ENCODE peak calls at places on chromosomes 13 and 19, in nine cellular contexts. B is GM23248, X is colonic mucosa, S is left ventricle myocardium inferior, C is AG04450, Y is left lung, D is right cardiac atrium, Q is adrenal gland, Z is BE2C. G is an unnamed sample. For H3K9me3, the result is how much of the 10 kb centered on the place peaks cover.

GRCh38 chr19:5470264-5470671 is 15.1 kb downstream of the ZNRF4 start:
- DNase-seq in B (no peak), X (no peak), S (no peak), C (no peak), Y (no peak), D (no peak), Q (no peak), Z (no peak), G (no peak)

GRCh38 chr19:7852851-7853759 is 21.1 kb downstream of the PRR36 start:
- DNase-seq in B (peak), X (peak), S (peak), C (no peak), Y (peak), D (peak), Q (peak), Z (peak), G (peak)

GRCh38 chr13:53921473-53921872 is 892.9 kb downstream of the OLFM4 start:
- DNase-seq in B (no peak), X (no peak), S (no peak), C (no peak), Y (no peak), D (peak), Q (no peak), Z (no peak), G (peak)

GRCh38 chr13:63938851-63939250 is 2523.2 kb upstream of the PCDH20 start:
- DNase-seq in B (no peak), X (no peak), S (no peak), C (no peak), Y (no peak), D (no peak), Q (no peak), Z (no peak), G (no peak)

GRCh38 chr13:114102521-114103288 is 29.7 kb downstream of the RASA3 start:
- DNase-seq in B (no peak), X (no peak), S (no peak), C (no peak), Y (peak), D (peak), Q (no peak), Z (peak), G (no peak)

GRCh38 chr13:74770361-74770760 is 636.2 kb upstream of the KLF12 start:
- DNase-seq in B (peak), X (no peak), S (no peak), C (peak), Y (no peak), D (no peak), Q (no peak), Z (no peak), G (no peak)

GRCh38 chr13:25249001-25249543 is 38.2 kb downstream of the MTMR6 start:
- DNase-seq in B (peak), X (no peak), S (no peak), C (no peak), Y (no peak), D (no peak), Q (no peak), Z (no peak), G (no peak)

GRCh38 chr19:29421186-29421525 is 104.6 kb upstream of the VSTM2B start:
- DNase-seq in B (peak), X (no peak), S (no peak), C (no peak), Y (no peak), D (no peak), Q (no peak), Z (no peak), G (no peak)

GRCh38 chr13:105428816-105429215 is 1106.6 kb downstream of the EFNB2 start:
- DNase-seq in B (no peak), X (no peak), S (no peak), C (peak), Y (no peak), D (no peak), Q (no peak), Z (no peak), G (no peak)

GRCh38 chr19:14516746-14517438 is 1.3 kb downstream of the DNAJB1 start:
- DNase-seq in B (peak), X (peak), S (no peak), C (no peak), Y (no peak), D (no peak), Q (no peak), Z (no peak), G (no peak)

GRCh38 chr19:15426485-15427349 is 7.9 kb upstream of the AKAP8L start:
- DNase-seq in B (no peak), X (no peak), S (no peak), C (no peak), Y (no peak), D (peak), Q (no peak), Z (no peak), G (no peak)

GRCh38 chr13:60583911-60584753 is 187.1 kb downstream of the TDRD3 start:
- DNase-seq in B (peak), X (no peak), S (no peak), C (peak), Y (peak), D (no peak), Q (peak), Z (peak), G (no peak)

GRCh38 chr13:110138009-110138699 is 168.8 kb downstream of the COL4A1 start:
- DNase-seq in B (peak), X (peak), S (peak), C (no peak), Y (peak), D (peak), Q (peak), Z (no peak), G (no peak)

GRCh38 chr13:99694251-99694650 is 193.0 kb downstream of the TM9SF2 start:
- DNase-seq in B (no peak), X (no peak), S (no peak), C (no peak), Y (no peak), D (no peak), Q (no peak), Z (no peak), G (no peak)

GRCh38 chr19:44848036-44848804 is 2.1 kb downstream of the NECTIN2 start:
- DNase-seq in B (peak), X (peak), S (no peak), C (no peak), Y (no peak), D (peak), Q (peak), Z (peak), G (no peak)

GRCh38 chr13:33286143-33286542 is 588 bp upstream of the STARD13 start:
- DNase-seq in B (no peak), X (peak), S (no peak), C (no peak), Y (no peak), D (no peak), Q (no peak), Z (no peak), G (no peak)

GRCh38 chr13:74082741-74083160 is 51.5 kb downstream of the KLF12 start:
- DNase-seq in B (no peak), X (no peak), S (no peak), C (no peak), Y (no peak), D (no peak), Q (no peak), Z (no peak), G (no peak)

GRCh38 chr19:50331187-50332013 is 2.2 kb upstream of the KCNC3 start:
- DNase-seq in B (no peak), X (no peak), S (no peak), C (no peak), Y (peak), D (no peak), Q (no peak), Z (no peak), G (no peak)

GRCh38 chr13:57638147-57638890 is 6.8 kb downstream of the PCDH17 start:
- DNase-seq in B (no peak), X (no peak), S (no peak), C (no peak), Y (no peak), D (no peak), Q (no peak), Z (no peak), G (no peak)

GRCh38 chr13:57666554-57666953 is 35.0 kb downstream of the PCDH17 start:
- DNase-seq in B (no peak), X (no peak), S (no peak), C (no peak), Y (no peak), D (no peak), Q (no peak), Z (no peak), G (no peak)

GRCh38 chr13:109110159-109110558 is 480.7 kb downstream of the MYO16 start:
- DNase-seq in B (no peak), X (no peak), S (no peak), C (no peak), Y (no peak), D (no peak), Q (no peak), Z (no peak), G (no peak)

GRCh38 chr13:38635030-38635429 is 51.8 kb upstream of the FREM2 start:
- DNase-seq in B (no peak), X (no peak), S (no peak), C (no peak), Y (no peak), D (no peak), Q (no peak), Z (no peak), G (no peak)

GRCh38 chr19:632228-633067 is 889 bp downstream of the POLRMT start:
- DNase-seq in B (peak), X (peak), S (no peak), C (no peak), Y (no peak), D (peak), Q (peak), Z (peak), G (peak)

GRCh38 chr19:50467566-50467965 is 8.7 kb upstream of the EMC10 start:
- DNase-seq in B (no peak), X (no peak), S (no peak), C (no peak), Y (no peak), D (peak), Q (no peak), Z (no peak), G (no peak)

GRCh38 chr13:26377038-26377437 is 123.1 kb downstream of the CDK8 start:
- DNase-seq in B (peak), X (no peak), S (no peak), C (no peak), Y (no peak), D (no peak), Q (no peak), Z (peak), G (peak)

GRCh38 chr19:34096020-34096915 is 76.0 kb upstream of the LSM14A start:
- DNase-seq in B (peak), X (no peak), S (no peak), C (peak), Y (no peak), D (no peak), Q (no peak), Z (no peak), G (no peak)

GRCh38 chr13:65112123-65113075 is 2117.7 kb downstream of the PCDH9 start:
- DNase-seq in B (peak), X (no peak), S (no peak), C (no peak), Y (no peak), D (no peak), Q (no peak), Z (no peak), G (no peak)

DNA sequence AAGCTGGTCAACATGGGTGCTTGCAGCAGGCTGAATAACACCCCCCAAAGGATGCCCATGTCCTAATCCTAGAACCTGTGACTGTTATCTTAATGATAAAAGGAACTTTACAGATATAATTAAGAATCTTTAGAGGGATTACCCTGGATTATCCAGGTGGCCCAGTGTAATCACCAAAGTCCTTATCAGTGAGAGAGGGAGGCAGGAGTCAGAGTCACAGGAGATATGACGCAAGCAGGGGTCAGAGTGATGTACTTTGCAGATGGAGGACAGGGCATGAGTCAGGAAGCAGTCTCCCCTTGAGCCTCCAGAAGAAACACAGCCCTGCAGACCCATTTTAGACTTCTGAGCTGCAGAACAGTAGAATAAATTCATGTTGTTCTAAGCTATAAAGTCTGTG is 9.8 kb downstream of the ZNF606 start:
- DNase-seq in B (no peak), X (no peak), S (no peak), C (no peak), Y (no peak), D (no peak), Q (no peak), Z (no peak), G (no peak)
- H3K9me3 ChIP-seq in B (under half), X (under half), S (half or more), C (half or more), Y (under half), D (under half), Q (under half), Z (under half), G (under half)

GRCh38 chr19:37055330-37055729 is 22.9 kb upstream of the ZNF420 start:
- DNase-seq in B (no peak), X (no peak), S (no peak), C (no peak), Y (no peak), D (no peak), Q (no peak), Z (no peak), G (no peak)

GRCh38 chr19:37056776-37057175 is 21.5 kb upstream of the ZNF420 start:
- DNase-seq in B (no peak), X (no peak), S (no peak), C (no peak), Y (no peak), D (no peak), Q (no peak), Z (no peak), G (no peak)

GRCh38 chr19:37059142-37059541 is 19.1 kb upstream of the ZNF420 start:
- DNase-seq in B (no peak), X (no peak), S (no peak), C (no peak), Y (no peak), D (no peak), Q (no peak), Z (no peak), G (no peak)
- H3K9me3 ChIP-seq in B (under half), X (under half), S (half or more), C (half or more), Y (under half), D (under half), Q (under half), Z (under half), G (under half)

GRCh38 chr13:79374578-79374977 is 31.5 kb downstream of the RBM26 start:
- DNase-seq in B (no peak), X (no peak), S (no peak), C (no peak), Y (no peak), D (no peak), Q (no peak), Z (no peak), G (no peak)
- H3K9me3 ChIP-seq in B (under half), X (under half), S (under half), C (under half), Y (under half), D (under half), Q (under half), Z (under half), G (under half)

GRCh38 chr19:54707932-54708331 is 16.3 kb upstream of the KIR3DL3 start:
- DNase-seq in B (no peak), X (no peak), S (no peak), C (no peak), Y (no peak), D (no peak), Q (no peak), Z (no peak), G (peak)
- H3K9me3 ChIP-seq in B (under half), X (under half), S (under half), C (half or more), Y (under half), D (under half), Q (under half), Z (under half), G (under half)

GRCh38 chr19:2477732-2478191 is 1.8 kb downstream of the GADD45B start:
- DNase-seq in B (peak), X (peak), S (no peak), C (no peak), Y (peak), D (peak), Q (no peak), Z (no peak), G (no peak)
- H3K9me3 ChIP-seq in B (under half), X (under half), S (under half), C (under half), Y (under half), D (under half), Q (under half), Z (under half), G (under half)

GRCh38 chr19:52520013-52520412 is 7.5 kb upstream of the ZNF808 start:
- DNase-seq in B (no peak), X (no peak), S (no peak), C (no peak), Y (no peak), D (no peak), Q (no peak), Z (no peak), G (no peak)

GRCh38 chr19:52518646-52519045 is 8.8 kb upstream of the ZNF808 start:
- DNase-seq in B (no peak), X (no peak), S (no peak), C (no peak), Y (no peak), D (no peak), Q (no peak), Z (no peak), G (no peak)

DNA sequence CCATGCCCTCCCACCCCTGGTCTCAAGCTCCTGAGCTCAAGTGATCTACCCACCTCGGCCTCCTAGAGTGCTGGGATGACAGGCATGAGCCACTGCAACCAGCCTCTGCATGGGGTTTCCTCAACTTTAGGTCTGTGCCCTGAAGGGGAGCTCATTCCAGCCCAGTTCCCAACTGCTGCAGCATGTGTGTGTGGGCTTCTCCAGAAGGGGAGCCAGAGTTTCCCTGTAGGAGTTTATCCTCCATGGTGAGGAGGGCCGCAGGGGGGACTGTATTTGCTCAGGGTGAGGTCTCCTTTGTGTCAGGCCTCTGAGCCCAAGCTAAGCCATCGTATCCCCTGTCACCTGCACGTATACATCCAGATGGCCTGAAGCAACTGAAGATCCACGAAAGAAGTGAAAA is 11.3 kb upstream of the ZNF808 start:
- DNase-seq in B (no peak), X (no peak), S (no peak), C (no peak), Y (no peak), D (no peak), Q (no peak), Z (no peak), G (no peak)
- H3K9me3 ChIP-seq in B (under half), X (under half), S (half or more), C (under half), Y (under half), D (under half), Q (under half), Z (under half), G (under half)

GRCh38 chr19:9149976-9150375 is 9.8 kb downstream of the ZNF317 start:
- DNase-seq in B (no peak), X (no peak), S (no peak), C (no peak), Y (no peak), D (no peak), Q (no peak), Z (no peak), G (no peak)

GRCh38 chr19:9146882-9147281 is 6.7 kb downstream of the ZNF317 start:
- DNase-seq in B (no peak), X (no peak), S (no peak), C (no peak), Y (no peak), D (no peak), Q (no peak), Z (no peak), G (no peak)

GRCh38 chr19:9148687-9149086 is 8.5 kb downstream of the ZNF317 start:
- DNase-seq in B (no peak), X (no peak), S (no peak), C (no peak), Y (no peak), D (no peak), Q (no peak), Z (no peak), G (no peak)

GRCh38 chr19:9151367-9151766 is 11.2 kb downstream of the ZNF317 start:
- DNase-seq in B (no peak), X (no peak), S (no peak), C (no peak), Y (no peak), D (no peak), Q (no peak), Z (no peak), G (no peak)

DNA sequence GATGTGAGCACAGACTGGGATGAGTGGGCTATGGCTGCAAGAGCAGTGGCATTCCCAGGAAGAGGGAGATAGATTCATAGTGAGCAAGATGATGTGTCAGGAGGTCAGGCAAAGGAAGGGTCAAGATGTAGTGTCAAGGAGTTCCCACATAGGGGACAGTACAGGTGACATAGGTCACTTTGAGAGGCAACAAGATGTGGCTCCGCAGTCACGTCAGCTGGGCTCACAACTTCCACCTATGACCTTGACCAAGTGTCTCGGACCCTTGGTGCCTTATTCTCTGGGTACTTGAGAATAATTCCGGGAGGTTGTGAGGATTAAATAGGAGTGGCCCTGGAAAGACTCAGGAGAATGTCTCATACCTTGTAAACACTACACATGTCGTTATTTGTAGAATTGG is 10.5 kb downstream of the ZNF317 start:
- DNase-seq in B (no peak), X (no peak), S (no peak), C (no peak), Y (no peak), D (no peak), Q (no peak), Z (no peak), G (no peak)
- H3K9me3 ChIP-seq in B (under half), X (under half), S (under half), C (half or more), Y (under half), D (under half), Q (under half), Z (under half), G (under half)

G was measured in CD8-positive, alpha-beta T cell.